ENCODE peak calls at places on chromosomes 11 and 22, in six cellular contexts. One of them, this sample, is unnamed.

GRCh38 chr11:10413268-10413667 is 41.8 kb upstream of the AMPD3 start:
- DNase-seq in mucosa of descending colon: peak; percentile 51
- DNase-seq in NCI-H460: no peak
- DNase-seq in NCI-H1105: peak; percentile 1
- DNase-seq in transverse colon: peak; percentile 33
- DNase-seq in naive thymus-derived CD8-positive, alpha-beta T cell: peak; percentile 21
- DNase-seq in this sample: no peak

GRCh38 chr22:22709719-22710445 is 65.5 kb downstream of the GGTLC2 start:
- DNase-seq in mucosa of descending colon: no peak
- DNase-seq in NCI-H460: no peak
- DNase-seq in NCI-H1105: no peak
- DNase-seq in transverse colon: no peak
- DNase-seq in naive thymus-derived CD8-positive, alpha-beta T cell: no peak
- DNase-seq in this sample: peak; percentile 56

GRCh38 chr11:126416542-126417090 is 61.1 kb downstream of the ST3GAL4 start:
- DNase-seq in mucosa of descending colon: peak; percentile 90
- DNase-seq in NCI-H460: no peak
- DNase-seq in NCI-H1105: peak; percentile 95
- DNase-seq in transverse colon: peak; percentile 90
- DNase-seq in naive thymus-derived CD8-positive, alpha-beta T cell: peak; percentile 44
- DNase-seq in this sample: no peak

GRCh38 chr22:48248901-48249455 is 1486.5 kb downstream of the TBC1D22A start:
- DNase-seq in mucosa of descending colon: no peak
- DNase-seq in NCI-H460: no peak
- DNase-seq in NCI-H1105: no peak
- DNase-seq in transverse colon: no peak
- DNase-seq in naive thymus-derived CD8-positive, alpha-beta T cell: no peak
- DNase-seq in this sample: no peak

GRCh38 chr11:30635401-30635989 is 49.3 kb upstream of the MPPED2 start:
- DNase-seq in mucosa of descending colon: no peak
- DNase-seq in NCI-H460: no peak
- DNase-seq in NCI-H1105: peak; percentile 18
- DNase-seq in transverse colon: no peak
- DNase-seq in naive thymus-derived CD8-positive, alpha-beta T cell: no peak
- DNase-seq in this sample: peak; percentile 72

GRCh38 chr11:119318240-119319135 is 1.6 kb upstream of the MCAM start:
- DNase-seq in mucosa of descending colon: no peak
- DNase-seq in NCI-H460: no peak
- DNase-seq in NCI-H1105: no peak
- DNase-seq in transverse colon: peak; percentile 64
- DNase-seq in naive thymus-derived CD8-positive, alpha-beta T cell: no peak
- DNase-seq in this sample: no peak

GRCh38 chr22:48717076-48717810 is 1110.4 kb downstream of the BRD1 start:
- DNase-seq in mucosa of descending colon: no peak
- DNase-seq in NCI-H460: no peak
- DNase-seq in NCI-H1105: no peak
- DNase-seq in transverse colon: no peak
- DNase-seq in naive thymus-derived CD8-positive, alpha-beta T cell: no peak
- DNase-seq in this sample: no peak

GRCh38 chr11:131077340-131077739 is 161.1 kb upstream of the SNX19 start:
- DNase-seq in mucosa of descending colon: no peak
- DNase-seq in NCI-H460: no peak
- DNase-seq in NCI-H1105: no peak
- DNase-seq in transverse colon: no peak
- DNase-seq in naive thymus-derived CD8-positive, alpha-beta T cell: no peak
- DNase-seq in this sample: no peak

GRCh38 chr22:24208012-24208749 is 26.9 kb downstream of the SUSD2 start:
- DNase-seq in mucosa of descending colon: no peak
- DNase-seq in NCI-H460: peak; percentile 91
- DNase-seq in NCI-H1105: no peak
- DNase-seq in transverse colon: no peak
- DNase-seq in naive thymus-derived CD8-positive, alpha-beta T cell: no peak
- DNase-seq in this sample: no peak

GRCh38 chr22:24976442-24977218 is 24.1 kb downstream of the KIAA1671 start:
- DNase-seq in mucosa of descending colon: no peak
- DNase-seq in NCI-H460: no peak
- DNase-seq in NCI-H1105: no peak
- DNase-seq in transverse colon: no peak
- DNase-seq in naive thymus-derived CD8-positive, alpha-beta T cell: no peak
- DNase-seq in this sample: peak; percentile 63

GRCh38 chr22:39917776-39918493 is 17.1 kb downstream of the GRAP2 start:
- DNase-seq in mucosa of descending colon: no peak
- DNase-seq in NCI-H460: no peak
- DNase-seq in NCI-H1105: no peak
- DNase-seq in transverse colon: no peak
- DNase-seq in naive thymus-derived CD8-positive, alpha-beta T cell: no peak
- DNase-seq in this sample: no peak

GRCh38 chr11:72012897-72013721 is 14.4 kb downstream of the IL18BP start:
- DNase-seq in mucosa of descending colon: no peak
- DNase-seq in NCI-H460: no peak
- DNase-seq in NCI-H1105: no peak
- DNase-seq in transverse colon: no peak
- DNase-seq in naive thymus-derived CD8-positive, alpha-beta T cell: no peak
- DNase-seq in this sample: no peak

GRCh38 chr11:77908835-77909234 is 85.6 kb downstream of the INTS4 start:
- DNase-seq in mucosa of descending colon: no peak
- DNase-seq in NCI-H460: no peak
- DNase-seq in NCI-H1105: no peak
- DNase-seq in transverse colon: no peak
- DNase-seq in naive thymus-derived CD8-positive, alpha-beta T cell: no peak
- DNase-seq in this sample: no peak

GRCh38 chr22:33919591-33920501 is at the start of gene LARGE1:
- DNase-seq in mucosa of descending colon: peak; percentile 43
- DNase-seq in NCI-H460: no peak
- DNase-seq in NCI-H1105: peak; percentile 21
- DNase-seq in transverse colon: peak; percentile 67
- DNase-seq in naive thymus-derived CD8-positive, alpha-beta T cell: no peak
- DNase-seq in this sample: peak; percentile 59

GRCh38 chr11:70498171-70498571 is 99.8 kb downstream of the CTTN start:
- DNase-seq in mucosa of descending colon: no peak
- DNase-seq in NCI-H460: no peak
- DNase-seq in NCI-H1105: no peak
- DNase-seq in transverse colon: no peak
- DNase-seq in naive thymus-derived CD8-positive, alpha-beta T cell: no peak
- DNase-seq in this sample: no peak

GRCh38 chr11:18773681-18774080 is 17.9 kb downstream of the PTPN5 start:
- DNase-seq in mucosa of descending colon: no peak
- DNase-seq in NCI-H460: no peak
- DNase-seq in NCI-H1105: no peak
- DNase-seq in transverse colon: no peak
- DNase-seq in naive thymus-derived CD8-positive, alpha-beta T cell: no peak
- DNase-seq in this sample: no peak

GRCh38 chr22:18109410-18110193 is 1.0 kb upstream of the TUBA8 start:
- DNase-seq in mucosa of descending colon: no peak
- DNase-seq in NCI-H460: no peak
- DNase-seq in NCI-H1105: no peak
- DNase-seq in transverse colon: no peak
- DNase-seq in naive thymus-derived CD8-positive, alpha-beta T cell: no peak
- DNase-seq in this sample: no peak

GRCh38 chr11:12079726-12080556 is 30.4 kb upstream of the MICAL2 start:
- DNase-seq in mucosa of descending colon: peak; percentile 46
- DNase-seq in NCI-H460: peak; percentile 30
- DNase-seq in NCI-H1105: no peak
- DNase-seq in transverse colon: peak; percentile 56
- DNase-seq in naive thymus-derived CD8-positive, alpha-beta T cell: no peak
- DNase-seq in this sample: no peak

GRCh38 chr22:29369460-29369859 is 18.9 kb downstream of the AP1B1 start:
- DNase-seq in mucosa of descending colon: no peak
- DNase-seq in NCI-H460: peak; percentile 37
- DNase-seq in NCI-H1105: no peak
- DNase-seq in transverse colon: peak; percentile 39
- DNase-seq in naive thymus-derived CD8-positive, alpha-beta T cell: no peak
- DNase-seq in this sample: peak; percentile 73

GRCh38 chr22:32476286-32476685 is 1.7 kb downstream of the FBXO7 start:
- DNase-seq in mucosa of descending colon: no peak
- DNase-seq in NCI-H460: no peak
- DNase-seq in NCI-H1105: no peak
- DNase-seq in transverse colon: no peak
- DNase-seq in naive thymus-derived CD8-positive, alpha-beta T cell: no peak
- DNase-seq in this sample: no peak

GRCh38 chr11:83845797-83846196 is 559.6 kb upstream of the CCDC90B start:
- DNase-seq in mucosa of descending colon: no peak
- DNase-seq in NCI-H460: no peak
- DNase-seq in NCI-H1105: no peak
- DNase-seq in transverse colon: no peak
- DNase-seq in naive thymus-derived CD8-positive, alpha-beta T cell: no peak
- DNase-seq in this sample: no peak

GRCh38 chr22:36862251-36863242 is 1.7 kb downstream of the NCF4 start:
- DNase-seq in mucosa of descending colon: peak; percentile 49
- DNase-seq in NCI-H460: no peak
- DNase-seq in NCI-H1105: no peak
- DNase-seq in transverse colon: peak; percentile 66
- DNase-seq in naive thymus-derived CD8-positive, alpha-beta T cell: no peak
- DNase-seq in this sample: no peak

GRCh38 chr11:75268626-75269366 is 28.2 kb downstream of the TPBGL start:
- DNase-seq in mucosa of descending colon: no peak
- DNase-seq in NCI-H460: no peak
- DNase-seq in NCI-H1105: no peak
- DNase-seq in transverse colon: peak; percentile 4
- DNase-seq in naive thymus-derived CD8-positive, alpha-beta T cell: no peak
- DNase-seq in this sample: no peak

GRCh38 chr11:75625970-75626691 is 42.7 kb downstream of the MAP6 start:
- DNase-seq in mucosa of descending colon: peak; percentile 18
- DNase-seq in NCI-H460: no peak
- DNase-seq in NCI-H1105: no peak
- DNase-seq in transverse colon: no peak
- DNase-seq in naive thymus-derived CD8-positive, alpha-beta T cell: no peak
- DNase-seq in this sample: no peak

GRCh38 chr11:89015614-89016013 is 50.2 kb downstream of the GRM5 start:
- DNase-seq in mucosa of descending colon: no peak
- DNase-seq in NCI-H460: no peak
- DNase-seq in NCI-H1105: peak; percentile 30
- DNase-seq in transverse colon: no peak
- DNase-seq in naive thymus-derived CD8-positive, alpha-beta T cell: no peak
- DNase-seq in this sample: no peak

GRCh38 chr11:47361419-47361818 is 8.9 kb upstream of the MYBPC3 start:
- DNase-seq in mucosa of descending colon: no peak
- DNase-seq in NCI-H460: no peak
- DNase-seq in NCI-H1105: no peak
- DNase-seq in transverse colon: no peak
- DNase-seq in naive thymus-derived CD8-positive, alpha-beta T cell: no peak
- DNase-seq in this sample: no peak

GRCh38 chr11:86748296-86748695 is 52.0 kb upstream of the PRSS23 start:
- DNase-seq in mucosa of descending colon: no peak
- DNase-seq in NCI-H460: no peak
- DNase-seq in NCI-H1105: no peak
- DNase-seq in transverse colon: no peak
- DNase-seq in naive thymus-derived CD8-positive, alpha-beta T cell: no peak
- DNase-seq in this sample: no peak

GRCh38 chr11:59669611-59670009 is 773 bp upstream of the PATL1 start:
- DNase-seq in mucosa of descending colon: peak; percentile 51
- DNase-seq in NCI-H460: no peak
- DNase-seq in NCI-H1105: no peak
- DNase-seq in transverse colon: peak; percentile 42
- DNase-seq in naive thymus-derived CD8-positive, alpha-beta T cell: no peak
- DNase-seq in this sample: no peak

GRCh38 chr11:48044577-48044976 is 64.2 kb downstream of the PTPRJ start:
- DNase-seq in mucosa of descending colon: no peak
- DNase-seq in NCI-H460: no peak
- DNase-seq in NCI-H1105: no peak
- DNase-seq in transverse colon: no peak
- DNase-seq in naive thymus-derived CD8-positive, alpha-beta T cell: no peak
- DNase-seq in this sample: no peak

GRCh38 chr11:78295347-78295746 is 106.6 kb downstream of the USP35 start:
- DNase-seq in mucosa of descending colon: no peak
- DNase-seq in NCI-H460: no peak
- DNase-seq in NCI-H1105: no peak
- DNase-seq in transverse colon: no peak
- DNase-seq in naive thymus-derived CD8-positive, alpha-beta T cell: no peak
- DNase-seq in this sample: no peak